ENCODE peak calls at places on chromosomes 5 and 9, in four cellular contexts. O is A549, T is H1, Z is IMR-90. R is an unnamed sample.
A peak's percentile ranks its signal among the peaks of the same experiment; 100 is the strongest.

GRCh38 chr9:121262953-121263352 is 5.0 kb upstream of the GSN start:
- DNase-seq in O (no peak), T (no peak), Z (no peak), R (no peak)

GRCh38 chr9:24832307-24832706 is 286.6 kb upstream of the IZUMO3 start:
- DNase-seq in O (no peak), T (no peak), Z (no peak), R (peak; percentile 5)

GRCh38 chr9:76570820-76571219 is 111.8 kb downstream of the GCNT1 start:
- DNase-seq in O (no peak), T (no peak), Z (no peak), R (no peak)

GRCh38 chr5:80215523-80215922 is 40.3 kb downstream of the SERINC5 start:
- DNase-seq in O (no peak), T (no peak), Z (no peak), R (no peak)

GRCh38 chr5:856531-857425 is 6.0 kb upstream of the ZDHHC11 start:
- DNase-seq in O (no peak), T (no peak), Z (no peak), R (no peak)

GRCh38 chr5:146797683-146798082 is 80.9 kb downstream of the PPP2R2B start:
- DNase-seq in O (no peak), T (no peak), Z (no peak), R (no peak)

GRCh38 chr5:73393606-73394489 is 54.7 kb downstream of the FOXD1 start:
- DNase-seq in O (no peak), T (no peak), Z (no peak), R (no peak)

GRCh38 chr5:66814146-66814991 is 218.2 kb downstream of the MAST4 start:
- DNase-seq in O (peak; percentile 59), T (no peak), Z (peak; percentile 63), R (peak; percentile 66)

GRCh38 chr9:79763861-79764260 is 192.1 kb downstream of the TLE4 start:
- DNase-seq in O (no peak), T (no peak), Z (peak; percentile 17), R (no peak)

GRCh38 chr5:54867310-54867944 is 118.0 kb downstream of the ESM1 start:
- DNase-seq in O (peak; percentile 41), T (no peak), Z (peak; percentile 75), R (peak; percentile 61)

GRCh38 chr9:76610009-76610352 is 151.0 kb downstream of the GCNT1 start:
- DNase-seq in O (no peak), T (no peak), Z (peak; percentile 54), R (no peak)

GRCh38 chr5:30341492-30341891 is 852.0 kb upstream of the CDH6 start:
- DNase-seq in O (no peak), T (no peak), Z (no peak), R (no peak)
- TF ChIP-seq RFX5 in O (no peak), T (no peak), Z (no peak), R (no peak)

GRCh38 chr5:2019716-2020115 is 137.0 kb upstream of the IRX4 start:
- DNase-seq in O (no peak), T (no peak), Z (no peak), R (no peak)

GRCh38 chr5:2015116-2015848 is 132.6 kb upstream of the IRX4 start:
- DNase-seq in O (no peak), T (no peak), Z (no peak), R (no peak)

GRCh38 chr5:2015961-2016360 is 133.2 kb upstream of the IRX4 start:
- DNase-seq in O (no peak), T (no peak), Z (no peak), R (no peak)

GRCh38 chr5:2018390-2018724 is 135.6 kb upstream of the IRX4 start:
- DNase-seq in O (no peak), T (no peak), Z (no peak), R (no peak)

DNA sequence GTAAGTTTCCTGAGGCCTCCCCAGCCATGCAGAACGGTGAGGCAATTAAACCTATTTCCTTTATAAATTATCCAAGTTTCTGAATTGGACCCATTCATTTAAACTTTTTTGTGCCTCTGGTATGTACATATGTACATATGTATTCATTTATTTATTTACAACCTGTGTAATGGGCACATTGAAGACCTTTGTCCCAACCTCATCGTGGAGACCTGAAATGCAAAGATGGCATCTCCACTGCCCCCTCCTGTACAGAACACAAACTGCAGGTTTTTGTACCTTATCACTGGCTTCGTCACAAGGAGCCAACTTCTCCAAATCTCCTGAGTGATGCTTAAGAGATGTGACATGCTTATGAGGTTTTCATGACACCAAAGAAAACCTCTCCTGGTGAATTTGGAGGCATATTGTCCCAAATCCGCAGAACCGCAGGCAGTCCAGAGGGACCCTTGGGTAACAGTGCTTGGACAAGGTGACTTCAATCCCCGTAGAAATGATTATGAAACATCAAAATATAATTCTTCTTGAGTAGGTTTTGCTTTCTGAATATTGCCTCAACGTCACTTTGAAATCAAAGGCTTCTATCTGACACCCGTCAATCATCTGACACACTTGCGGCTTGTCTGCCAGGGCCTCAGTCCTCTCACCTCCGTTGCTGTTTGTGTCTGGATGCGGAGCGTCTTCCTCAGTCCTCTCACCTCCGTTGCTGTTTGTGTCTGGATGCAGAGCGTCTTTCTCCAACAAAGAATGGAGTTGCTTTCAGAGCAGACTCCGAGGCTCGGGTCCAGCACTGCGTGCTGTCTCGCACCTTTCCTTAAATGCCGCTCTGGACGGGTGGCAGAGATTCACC is 135.0 kb upstream of the IRX4 start:
- DNase-seq in O (peak; percentile 38), T (peak; percentile 21), Z (peak; percentile 10), R (peak; percentile 42)
- TF ChIP-seq RFX5 in O (no peak), T (no peak), Z (no peak), R (no peak)

DNA sequence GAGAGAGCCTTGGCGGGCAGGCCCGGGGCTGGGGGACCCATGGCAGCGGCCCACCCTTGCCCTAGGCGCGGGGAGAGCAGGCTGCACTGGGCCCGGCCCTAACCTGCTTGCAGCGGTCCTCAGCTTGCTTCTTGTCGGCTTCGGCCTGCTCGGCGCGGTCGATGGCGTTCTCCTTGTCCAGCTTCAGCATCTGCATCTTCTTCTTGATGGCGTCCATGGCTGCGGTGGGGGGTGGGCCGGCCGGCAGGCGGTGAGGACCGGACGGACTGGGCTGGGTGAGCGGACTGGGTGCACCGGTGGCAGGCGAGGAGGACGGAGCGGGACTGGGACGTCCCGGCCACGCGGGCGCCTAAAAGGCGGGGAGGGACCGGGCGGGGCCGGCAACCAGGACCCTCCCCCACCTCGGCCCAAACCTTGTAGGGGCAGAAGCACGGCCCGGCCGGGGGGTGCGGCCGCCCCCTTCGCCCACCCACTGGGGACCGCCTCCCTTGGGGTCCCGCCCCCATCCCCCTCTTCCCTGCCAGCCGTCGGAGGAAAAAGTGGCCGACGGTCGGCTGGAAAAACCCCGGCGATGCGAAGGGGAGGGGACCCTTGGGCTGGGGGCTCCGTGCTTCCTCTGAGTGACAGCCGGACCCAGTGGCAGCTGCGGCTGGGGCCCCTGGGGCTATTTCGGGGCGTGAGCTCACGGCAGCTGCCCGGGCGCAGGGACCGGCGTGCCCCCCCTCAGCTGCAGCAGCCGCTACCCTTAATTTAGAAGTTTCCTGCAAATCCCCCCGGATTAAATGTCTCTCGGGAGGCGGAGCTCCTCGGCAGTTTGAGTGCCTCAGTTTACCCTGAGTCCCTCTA is at the start of gene TPM2:
- DNase-seq in O (peak; percentile 70), T (peak; percentile 66), Z (peak; percentile 90), R (peak; percentile 73)
- TF ChIP-seq RFX5 in O (no peak), T (no peak), Z (no peak), R (no peak)

GRCh38 chr5:96896285-96896711 is 20.0 kb downstream of the ERAP2 start:
- DNase-seq in O (no peak), T (no peak), Z (no peak), R (no peak)
- TF ChIP-seq RFX5 in O (no peak), T (no peak), Z (no peak), R (no peak)

DNA sequence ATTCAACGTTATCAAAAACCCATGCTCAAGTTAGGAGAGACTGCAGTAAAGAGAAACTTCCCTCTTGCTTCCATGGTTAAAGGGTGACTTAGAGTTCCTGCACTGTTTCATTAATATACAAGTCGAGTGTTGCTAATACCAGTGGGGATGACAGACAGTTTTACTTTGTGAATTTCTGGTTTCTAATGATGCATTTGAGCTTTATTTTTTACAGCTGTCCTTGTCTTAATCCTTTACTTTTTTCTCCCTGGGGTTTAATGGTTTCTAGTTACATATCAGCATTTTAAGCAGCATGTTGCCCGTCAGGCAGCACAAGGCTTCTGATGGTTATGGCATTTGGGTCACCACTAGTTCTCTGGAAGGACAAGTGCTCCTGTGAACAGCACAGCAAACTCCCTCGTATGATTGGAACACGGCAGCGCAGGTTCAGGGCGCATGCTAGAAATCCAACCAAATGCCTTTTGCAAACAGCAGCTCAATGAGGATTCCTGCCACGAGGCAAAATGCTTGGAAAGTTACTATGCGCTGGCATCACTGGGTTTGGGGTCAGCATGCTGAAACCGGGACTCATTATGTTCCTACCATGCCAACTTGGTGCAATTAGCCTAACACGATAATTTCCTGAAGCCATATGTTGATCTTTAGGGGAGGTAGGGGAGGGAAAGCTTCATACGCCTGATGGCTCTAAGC is 463.8 kb downstream of the BNC2 start:
- DNase-seq in O (no peak), T (no peak), Z (no peak), R (no peak)
- TF ChIP-seq RFX5 in O (no peak), T (no peak), Z (no peak), R (no peak)

GRCh38 chr5:57843016-57843402 is 360.4 kb upstream of the ACTBL2 start:
- DNase-seq in O (no peak), T (no peak), Z (no peak), R (no peak)

GRCh38 chr5:57842376-57843015 is 359.9 kb upstream of the ACTBL2 start:
- DNase-seq in O (no peak), T (no peak), Z (no peak), R (no peak)

GRCh38 chr5:57839447-57839846 is 356.8 kb upstream of the ACTBL2 start:
- DNase-seq in O (no peak), T (no peak), Z (no peak), R (no peak)

GRCh38 chr5:57844410-57844809 is 361.8 kb upstream of the ACTBL2 start:
- DNase-seq in O (no peak), T (no peak), Z (no peak), R (no peak)

DNA sequence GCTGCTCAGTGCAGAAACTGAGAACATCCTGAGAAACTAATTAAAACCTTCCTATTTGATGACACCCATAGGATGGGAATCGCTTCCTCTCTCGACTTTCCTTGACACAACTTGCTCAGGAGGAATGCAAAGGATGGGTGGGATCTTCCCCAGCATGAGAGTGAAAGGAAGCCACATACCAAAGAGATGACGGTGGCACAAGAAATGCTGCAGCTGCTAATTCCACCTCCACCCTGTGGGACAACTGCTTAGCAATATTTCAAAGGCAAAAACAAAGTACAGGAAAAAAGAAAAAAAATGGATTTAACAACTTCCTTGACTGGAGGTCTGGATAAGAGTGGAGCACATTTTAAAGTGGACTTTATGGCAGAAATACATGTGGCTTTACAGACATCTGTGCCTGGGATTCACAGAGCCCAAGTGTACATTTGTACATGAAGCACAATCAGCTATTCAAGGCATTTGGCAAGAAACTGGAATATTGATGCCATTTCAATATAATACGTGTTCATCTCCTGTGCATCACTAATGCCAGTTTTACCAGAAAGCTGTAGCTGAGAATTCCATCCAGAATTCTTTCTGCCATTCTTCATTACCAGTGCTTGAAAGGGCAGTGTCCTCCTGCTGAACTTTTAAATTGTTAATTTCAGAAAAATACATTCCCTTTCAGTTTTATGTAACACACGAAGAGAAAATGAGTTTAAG is 359.2 kb upstream of the ACTBL2 start:
- DNase-seq in O (peak; percentile 71), T (peak; percentile 60), Z (peak; percentile 96), R (no peak)
- TF ChIP-seq RFX5 in O (no peak), T (no peak), Z (no peak), R (no peak)

R was measured in SK-N-SH.